ENCODE peak calls at places on chromosome 5, in five cellular contexts. One of them, this sample, is unnamed.

GRCh38 chr5:178241259-178241658 is 8.7 kb upstream of the PHYKPL start:
- DNase-seq in A172: no peak
- DNase-seq in heart right ventricle: peak; percentile 44
- DNase-seq in left cardiac atrium: peak; percentile 66
- DNase-seq in cardiac fibroblast: no peak
- DNase-seq in this sample: no peak

GRCh38 chr5:91495699-91496098 is 112.6 kb upstream of the ARRDC3 start:
- DNase-seq in A172: no peak
- DNase-seq in heart right ventricle: no peak
- DNase-seq in left cardiac atrium: no peak
- DNase-seq in cardiac fibroblast: no peak
- DNase-seq in this sample: no peak

GRCh38 chr5:115558388-115558956 is 13.9 kb upstream of the FEM1C start:
- DNase-seq in A172: no peak
- DNase-seq in heart right ventricle: no peak
- DNase-seq in left cardiac atrium: no peak
- DNase-seq in cardiac fibroblast: peak; percentile 65
- DNase-seq in this sample: no peak

GRCh38 chr5:158642852-158643251 is 456.9 kb downstream of the EBF1 start:
- DNase-seq in A172: no peak
- DNase-seq in heart right ventricle: peak; percentile 42
- DNase-seq in left cardiac atrium: no peak
- DNase-seq in cardiac fibroblast: no peak
- DNase-seq in this sample: no peak

GRCh38 chr5:6296524-6296923 is 81.8 kb downstream of the MED10 start:
- DNase-seq in A172: no peak
- DNase-seq in heart right ventricle: no peak
- DNase-seq in left cardiac atrium: no peak
- DNase-seq in cardiac fibroblast: no peak
- DNase-seq in this sample: no peak

GRCh38 chr5:93658044-93658443 is 75.0 kb downstream of the NR2F1 start:
- DNase-seq in A172: no peak
- DNase-seq in heart right ventricle: no peak
- DNase-seq in left cardiac atrium: no peak
- DNase-seq in cardiac fibroblast: peak; percentile 46
- DNase-seq in this sample: no peak

GRCh38 chr5:1387059-1387755 is 42.3 kb upstream of the CLPTM1L start:
- DNase-seq in A172: no peak
- DNase-seq in heart right ventricle: no peak
- DNase-seq in left cardiac atrium: no peak
- DNase-seq in cardiac fibroblast: no peak
- DNase-seq in this sample: no peak

GRCh38 chr5:131986161-131986912 is 25.1 kb downstream of the ACSL6 start:
- DNase-seq in A172: no peak
- DNase-seq in heart right ventricle: no peak
- DNase-seq in left cardiac atrium: no peak
- DNase-seq in cardiac fibroblast: no peak
- DNase-seq in this sample: no peak

GRCh38 chr5:142905375-142905774 is 135.2 kb downstream of the ARHGAP26 start:
- DNase-seq in A172: no peak
- DNase-seq in heart right ventricle: no peak
- DNase-seq in left cardiac atrium: no peak
- DNase-seq in cardiac fibroblast: no peak
- DNase-seq in this sample: no peak

GRCh38 chr5:97534166-97534565 is 351.1 kb upstream of the RIOK2 start:
- DNase-seq in A172: peak; percentile 83
- DNase-seq in heart right ventricle: no peak
- DNase-seq in left cardiac atrium: peak; percentile 22
- DNase-seq in cardiac fibroblast: peak; percentile 89
- DNase-seq in this sample: peak; percentile 45

GRCh38 chr5:62138607-62139006 is 167.4 kb upstream of the KIF2A start:
- DNase-seq in A172: no peak
- DNase-seq in heart right ventricle: no peak
- DNase-seq in left cardiac atrium: no peak
- DNase-seq in cardiac fibroblast: no peak
- DNase-seq in this sample: no peak

GRCh38 chr5:170179626-170180025 is 53.2 kb upstream of the C5orf58 start:
- DNase-seq in A172: peak; percentile 39
- DNase-seq in heart right ventricle: no peak
- DNase-seq in left cardiac atrium: no peak
- DNase-seq in cardiac fibroblast: no peak
- DNase-seq in this sample: peak; percentile 16

GRCh38 chr5:83172655-83173054 is 95.3 kb downstream of the XRCC4 start:
- DNase-seq in A172: no peak
- DNase-seq in heart right ventricle: no peak
- DNase-seq in left cardiac atrium: no peak
- DNase-seq in cardiac fibroblast: peak; percentile 23
- DNase-seq in this sample: no peak

GRCh38 chr5:138955013-138955660 is 80.0 kb upstream of the LRRTM2 start:
- DNase-seq in A172: no peak
- DNase-seq in heart right ventricle: no peak
- DNase-seq in left cardiac atrium: no peak
- DNase-seq in cardiac fibroblast: no peak
- DNase-seq in this sample: peak; percentile 71

GRCh38 chr5:9066349-9066748 is 479.5 kb downstream of the SEMA5A start:
- DNase-seq in A172: no peak
- DNase-seq in heart right ventricle: no peak
- DNase-seq in left cardiac atrium: no peak
- DNase-seq in cardiac fibroblast: no peak
- DNase-seq in this sample: no peak

GRCh38 chr5:50325237-50325832 is 115.8 kb downstream of the EMB start:
- DNase-seq in A172: peak; percentile 11
- DNase-seq in heart right ventricle: no peak
- DNase-seq in left cardiac atrium: no peak
- DNase-seq in cardiac fibroblast: peak; percentile 34
- DNase-seq in this sample: peak; percentile 10

GRCh38 chr5:100424787-100425186 is 110.4 kb upstream of the FAM174A start:
- DNase-seq in A172: no peak
- DNase-seq in heart right ventricle: no peak
- DNase-seq in left cardiac atrium: no peak
- DNase-seq in cardiac fibroblast: no peak
- DNase-seq in this sample: no peak

GRCh38 chr5:34876275-34876674 is 37.3 kb downstream of the TTC23L start:
- DNase-seq in A172: no peak
- DNase-seq in heart right ventricle: no peak
- DNase-seq in left cardiac atrium: no peak
- DNase-seq in cardiac fibroblast: no peak
- DNase-seq in this sample: no peak

GRCh38 chr5:149639718-149640117 is 58.4 kb downstream of the ARHGEF37 start:
- DNase-seq in A172: no peak
- DNase-seq in heart right ventricle: no peak
- DNase-seq in left cardiac atrium: no peak
- DNase-seq in cardiac fibroblast: no peak
- DNase-seq in this sample: no peak

GRCh38 chr5:65198777-65199120 is 283.0 kb downstream of the ADAMTS6 start:
- DNase-seq in A172: peak; percentile 99
- DNase-seq in heart right ventricle: no peak
- DNase-seq in left cardiac atrium: no peak
- DNase-seq in cardiac fibroblast: peak; percentile 83
- DNase-seq in this sample: no peak

GRCh38 chr5:172860520-172861443 is 26.7 kb downstream of the ERGIC1 start:
- DNase-seq in A172: no peak
- DNase-seq in heart right ventricle: peak; percentile 88
- DNase-seq in left cardiac atrium: peak; percentile 91
- DNase-seq in cardiac fibroblast: peak; percentile 91
- DNase-seq in this sample: no peak

GRCh38 chr5:5135957-5136676 is 4.0 kb upstream of the ADAMTS16 start:
- DNase-seq in A172: no peak
- DNase-seq in heart right ventricle: no peak
- DNase-seq in left cardiac atrium: no peak
- DNase-seq in cardiac fibroblast: no peak
- DNase-seq in this sample: no peak

GRCh38 chr5:37552770-37553719 is 173.9 kb downstream of the WDR70 start:
- DNase-seq in A172: peak; percentile 69
- DNase-seq in heart right ventricle: no peak
- DNase-seq in left cardiac atrium: no peak
- DNase-seq in cardiac fibroblast: peak; percentile 94
- DNase-seq in this sample: no peak

GRCh38 chr5:139660916-139661814 is 13.0 kb downstream of the CXXC5 start:
- DNase-seq in A172: peak; percentile 95
- DNase-seq in heart right ventricle: peak; percentile 82
- DNase-seq in left cardiac atrium: peak; percentile 89
- DNase-seq in cardiac fibroblast: peak; percentile 91
- DNase-seq in this sample: peak; percentile 47

GRCh38 chr5:56183507-56183906 is 49.6 kb downstream of the ANKRD55 start:
- DNase-seq in A172: peak; percentile 93
- DNase-seq in heart right ventricle: no peak
- DNase-seq in left cardiac atrium: no peak
- DNase-seq in cardiac fibroblast: peak; percentile 80
- DNase-seq in this sample: no peak

GRCh38 chr5:65120371-65120967 is 351.7 kb downstream of the CWC27 start:
- DNase-seq in A172: no peak
- DNase-seq in heart right ventricle: no peak
- DNase-seq in left cardiac atrium: no peak
- DNase-seq in cardiac fibroblast: no peak
- DNase-seq in this sample: no peak

GRCh38 chr5:110441035-110441434 is 285.4 kb downstream of the TMEM232 start:
- DNase-seq in A172: peak; percentile 27
- DNase-seq in heart right ventricle: no peak
- DNase-seq in left cardiac atrium: no peak
- DNase-seq in cardiac fibroblast: peak; percentile 40
- DNase-seq in this sample: peak; percentile 48

GRCh38 chr5:168295574-168296201 is 4.2 kb downstream of the WWC1 start:
- DNase-seq in A172: peak; percentile 62
- DNase-seq in heart right ventricle: no peak
- DNase-seq in left cardiac atrium: no peak
- DNase-seq in cardiac fibroblast: peak; percentile 87
- DNase-seq in this sample: no peak

GRCh38 chr5:98341711-98342042 is 431.8 kb upstream of the RGMB start:
- DNase-seq in A172: no peak
- DNase-seq in heart right ventricle: no peak
- DNase-seq in left cardiac atrium: no peak
- DNase-seq in cardiac fibroblast: peak; percentile 34
- DNase-seq in this sample: no peak